ENCODE peak calls at places on chromosomes 12 and 14, in eight cellular contexts. F, B, A, C, W, M, J and S are unnamed samples.

GRCh38 chr14:66114071-66114470 is 372.1 kb upstream of the CCDC196 start:
- DNase-seq in B (no peak), A (no peak), W (no peak), F (no peak), M (no peak), C (no peak), J (no peak), S (no peak)

GRCh38 chr12:81229718-81230117 is 151.8 kb downstream of the ACSS3 start:
- DNase-seq in M (no peak), W (no peak), F (no peak), C (no peak), A (no peak), B (no peak), J (no peak), S (no peak)

GRCh38 chr12:70994217-70994788 is 73.8 kb upstream of the PTPRR start:
- DNase-seq in F (peak), W (peak), C (peak), J (no peak), B (peak), A (no peak), M (no peak), S (no peak)

GRCh38 chr12:102562836-102563425 is 82.6 kb upstream of the IGF1 start:
- DNase-seq in W (no peak), A (no peak), B (no peak), J (no peak), C (peak), M (no peak), F (no peak), S (no peak)

GRCh38 chr14:58765375-58765774 is 127.6 kb downstream of the DACT1 start:
- DNase-seq in C (no peak), B (no peak), J (no peak), A (no peak), W (no peak), M (no peak), F (no peak), S (peak)

GRCh38 chr12:132596016-132596415 is 14.4 kb downstream of the LRCOL1 start:
- DNase-seq in C (peak), M (no peak), A (no peak), B (peak), W (peak), J (peak), F (peak), S (no peak)

GRCh38 chr12:113519464-113520191 is 48.0 kb upstream of the LHX5 start:
- DNase-seq in W (no peak), F (no peak), A (no peak), M (no peak), C (no peak), J (no peak), B (no peak), S (no peak)

GRCh38 chr12:104566244-104566993 is 109.7 kb downstream of the CHST11 start:
- DNase-seq in W (no peak), J (no peak), A (no peak), M (no peak), F (no peak), C (no peak), B (no peak), S (no peak)

GRCh38 chr14:55707365-55707804 is 127.4 kb downstream of the KTN1 start:
- DNase-seq in B (peak), W (peak), A (no peak), M (no peak), F (peak), C (peak), J (no peak), S (no peak)

GRCh38 chr12:68451261-68452091 is 119.3 kb upstream of the MDM1 start:
- DNase-seq in F (peak), A (peak), J (no peak), B (peak), C (peak), M (peak), W (peak), S (no peak)

GRCh38 chr14:95664046-95664445 is 22.2 kb upstream of the TCL1B start:
- DNase-seq in J (no peak), W (no peak), B (no peak), M (peak), A (no peak), C (no peak), F (no peak), S (no peak)

GRCh38 chr12:65275627-65276026 is 2.9 kb upstream of the MSRB3 start:
- DNase-seq in A (no peak), M (no peak), J (no peak), B (no peak), C (peak), F (no peak), W (no peak), S (no peak)

GRCh38 chr12:42213954-42214426 is 24.1 kb downstream of the YAF2 start:
- DNase-seq in B (no peak), C (peak), J (no peak), A (no peak), F (peak), W (peak), M (peak), S (peak)

DNA sequence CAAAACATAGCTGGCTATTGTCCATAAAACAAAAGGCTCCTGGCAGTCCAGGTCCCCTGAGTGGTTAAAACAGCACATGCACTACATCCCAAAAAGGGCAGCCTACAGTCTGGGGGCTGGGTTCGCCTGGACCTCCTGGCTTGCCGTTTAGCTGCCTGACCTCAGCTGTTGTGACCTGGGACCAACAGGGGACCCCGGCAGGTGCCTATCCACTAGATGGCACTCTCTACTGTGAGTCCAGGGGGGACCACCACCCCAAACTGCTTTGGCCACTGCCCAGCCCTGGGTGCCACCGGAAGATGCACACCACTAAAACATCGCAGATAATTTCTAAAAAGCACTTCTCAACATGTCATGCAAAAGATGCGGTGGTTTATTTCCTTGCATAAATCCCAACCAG is 2.9 kb upstream of the RTL1 start:
- DNase-seq in B (no peak), A (no peak), J (no peak), W (no peak), C (no peak), M (no peak), F (no peak), S (no peak)
- TF ChIP-seq CTCF in B (peak), A (no peak), J (no peak), W (no peak), C (no peak), M (no peak), F (no peak), S (no peak)

GRCh38 chr12:4383304-4383865 is 3.9 kb upstream of the FGF23 start:
- DNase-seq in J (no peak), B (no peak), C (no peak), F (no peak), M (no peak), W (no peak), A (no peak), S (no peak)
- TF ChIP-seq CTCF in J (peak), B (no peak), C (no peak), F (no peak), M (no peak), W (no peak), A (no peak), S (peak)

GRCh38 chr12:111268738-111269572 is 99.9 kb downstream of the PHETA1 start:
- DNase-seq in A (no peak), M (no peak), F (no peak), B (peak), J (no peak), W (peak), C (no peak), S (no peak)
- TF ChIP-seq CTCF in A (peak), M (no peak), F (peak), B (peak), J (peak), W (peak), C (peak), S (peak)

DNA sequence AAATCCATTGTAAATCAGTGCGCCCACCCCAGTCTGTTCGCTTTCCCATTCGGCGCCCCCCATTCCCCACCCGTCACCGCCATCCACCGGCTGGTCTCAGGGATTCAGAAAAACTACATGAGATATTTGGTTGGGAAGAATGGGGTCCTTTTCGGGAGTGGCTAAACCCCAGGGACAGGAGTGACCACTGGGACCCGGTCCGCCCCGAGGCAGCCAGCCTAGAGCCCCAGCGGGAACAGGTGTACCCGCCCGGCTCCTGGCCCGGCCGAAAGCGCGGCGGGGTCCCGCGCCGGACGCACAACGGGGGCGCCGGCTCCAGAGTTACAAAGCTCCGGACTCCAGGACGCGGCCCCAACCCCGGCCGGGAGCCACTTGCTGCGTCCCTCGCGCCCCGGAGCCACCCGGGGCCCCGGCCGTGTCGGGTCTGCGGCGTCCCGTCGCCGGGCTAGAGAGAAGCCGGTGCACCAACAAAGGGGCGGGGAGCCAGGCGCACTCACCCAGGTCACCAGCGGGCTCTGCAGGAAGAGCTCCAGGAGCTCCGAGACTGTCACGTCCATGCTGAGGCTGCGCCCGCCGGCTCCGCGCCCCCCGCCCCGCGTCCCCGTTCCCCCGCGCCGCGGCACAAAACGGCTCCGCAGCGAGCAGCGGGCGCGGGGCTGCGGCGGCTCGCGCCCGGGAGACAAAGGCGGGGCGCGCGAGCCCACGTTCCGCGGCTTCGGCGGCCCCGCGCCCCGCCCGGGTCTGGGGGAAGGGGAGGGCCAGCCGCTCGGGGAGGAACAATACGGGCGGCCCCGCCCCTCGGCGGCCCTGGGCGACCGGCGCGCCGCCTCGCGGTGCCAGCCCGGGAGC is at the start of gene CCDC88C:
- DNase-seq in J (peak), B (peak), W (peak), C (no peak), M (peak), A (peak), F (no peak), S (peak)
- TF ChIP-seq CTCF in J (no peak), B (peak), W (no peak), C (no peak), M (no peak), A (no peak), F (no peak), S (no peak)